ENCODE peak calls at places on chromosome X, in four cellular contexts. I is Daoy, E is upper lobe of left lung, C is GDM1. P is an unnamed sample.

GRCh38 chrX:10171291-10171690 is 14.5 kb downstream of the CLCN4 start:
- DNase-seq in I (no peak), C (no peak), E (no peak), P (no peak)

GRCh38 chrX:48676893-48677270 is 6.7 kb upstream of the WAS start:
- DNase-seq in C (no peak), I (no peak), E (no peak), P (no peak)

GRCh38 chrX:12032082-12032481 is 106.2 kb upstream of the FRMPD4 start:
- DNase-seq in I (no peak), C (no peak), E (no peak), P (no peak)

GRCh38 chrX:65607070-65607742 is 60.2 kb upstream of the MSN start:
- DNase-seq in C (no peak), E (no peak), I (peak; percentile 44), P (no peak)

GRCh38 chrX:133337250-133337649 is 78.0 kb downstream of the GPC4 start:
- DNase-seq in I (no peak), C (no peak), E (peak; percentile 31), P (no peak)

GRCh38 chrX:12946838-12947544 is 27.9 kb upstream of the TMSB4X start:
- DNase-seq in I (peak; percentile 73), C (peak; percentile 73), E (peak; percentile 76), P (peak; percentile 74)

GRCh38 chrX:71143508-71143907 is 1.1 kb upstream of the NLGN3 start:
- DNase-seq in E (no peak), I (no peak), C (no peak), P (no peak)

GRCh38 chrX:134692990-134693389 is 34.7 kb upstream of the PLAC1 start:
- DNase-seq in C (no peak), E (no peak), I (peak; percentile 51), P (no peak)

GRCh38 chrX:131693359-131693758 is 149.5 kb downstream of the OR13H1 start:
- DNase-seq in C (no peak), E (no peak), I (no peak), P (no peak)

GRCh38 chrX:17633546-17633945 is 103.7 kb upstream of the SCML1 start:
- DNase-seq in E (no peak), I (no peak), C (no peak), P (no peak)

GRCh38 chrX:4830880-4831557 is 1117.6 kb upstream of the PRKX start:
- DNase-seq in I (no peak), C (no peak), E (no peak), P (no peak)

GRCh38 chrX:22093550-22093949 is 61.4 kb downstream of the PHEX start:
- DNase-seq in C (no peak), E (no peak), I (no peak), P (no peak)

GRCh38 chrX:138492371-138492770 is 219.1 kb downstream of the FGF13 start:
- DNase-seq in I (no peak), E (no peak), C (no peak), P (no peak)

GRCh38 chrX:131067846-131068745 is 9.9 kb downstream of the ARHGAP36 start:
- DNase-seq in C (no peak), E (no peak), I (no peak), P (no peak)

GRCh38 chrX:43861750-43862149 is 20.5 kb downstream of the MAOB start:
- DNase-seq in E (no peak), C (no peak), I (no peak), P (no peak)

GRCh38 chrX:96372313-96373046 is 312.2 kb upstream of the DIAPH2 start:
- DNase-seq in E (no peak), I (no peak), C (peak; percentile 48), P (no peak)

GRCh38 chrX:30965751-30966150 is 76.7 kb upstream of the TAB3 start:
- DNase-seq in E (no peak), C (no peak), I (no peak), P (no peak)

GRCh38 chrX:25012433-25012735 is 3.4 kb downstream of the ARX start:
- DNase-seq in I (no peak), E (no peak), C (no peak), P (no peak)

GRCh38 chrX:68833448-68833805 is 4.6 kb downstream of the EFNB1 start:
- DNase-seq in I (no peak), E (peak; percentile 7), C (no peak), P (peak; percentile 45)

GRCh38 chrX:84064164-84064563 is 123.8 kb downstream of the RPS6KA6 start:
- DNase-seq in E (peak; percentile 21), C (no peak), I (no peak), P (no peak)

GRCh38 chrX:115233497-115234219 is at the start of gene LRCH2:
- DNase-seq in C (no peak), I (peak; percentile 42), E (peak; percentile 40), P (peak; percentile 78)

GRCh38 chrX:41670108-41670507 is 18.7 kb upstream of the GPR34 start:
- DNase-seq in C (no peak), I (no peak), E (no peak), P (no peak)

GRCh38 chrX:123072686-123073385 is 111.2 kb upstream of the GRIA3 start:
- DNase-seq in C (no peak), I (no peak), E (no peak), P (no peak)

GRCh38 chrX:18886005-18886343 is 97.9 kb downstream of the PHKA2 start:
- DNase-seq in C (no peak), E (no peak), I (no peak), P (no peak)

GRCh38 chrX:130563476-130563875 is 161.7 kb downstream of the RBMX2 start:
- DNase-seq in C (no peak), E (no peak), I (no peak), P (no peak)

GRCh38 chrX:102975016-102975415 is 37.9 kb downstream of the RAB40AL start:
- DNase-seq in E (no peak), C (no peak), I (no peak), P (no peak)

GRCh38 chrX:28876415-28876814 is 289.2 kb downstream of the IL1RAPL1 start:
- DNase-seq in I (no peak), E (no peak), C (no peak), P (no peak)

GRCh38 chrX:21683910-21684309 is 25.8 kb upstream of the KLHL34 start:
- DNase-seq in C (no peak), E (no peak), I (no peak), P (no peak)

GRCh38 chrX:39757971-39758370 is 339.8 kb downstream of the BCOR start:
- DNase-seq in I (peak; percentile 15), E (no peak), C (no peak), P (no peak)

GRCh38 chrX:72131317-72132294 is at the start of gene RTL5:
- DNase-seq in C (no peak), I (peak; percentile 78), E (peak; percentile 92), P (peak; percentile 82)

GRCh38 chrX:32745323-32745722 is 466.0 kb downstream of the DMD start:
- DNase-seq in I (no peak), E (no peak), C (no peak), P (no peak)

GRCh38 chrX:100895365-100896075 is 21.4 kb upstream of the NOX1 start:
- DNase-seq in I (peak; percentile 19), C (peak; percentile 8), E (peak; percentile 23), P (no peak)

GRCh38 chrX:79325263-79325958 is 41.7 kb downstream of the ITM2A start:
- DNase-seq in C (no peak), E (peak; percentile 32), I (no peak), P (no peak)

GRCh38 chrX:9767375-9767774 is 1.7 kb upstream of the GPR143 start:
- DNase-seq in C (no peak), E (no peak), I (no peak), P (no peak)

GRCh38 chrX:135416546-135416945 is 5.2 kb upstream of the SMIM10L2A start:
- DNase-seq in I (peak; percentile 30), C (no peak), E (no peak), P (no peak)